ENCODE peak calls at places on chromosomes 2 and 18, in eight cellular contexts. B is amniotic stem cell, G is Peyer's patch, I is NCI-H460, C is dorsolateral prefrontal cortex, U is NCI-H146, Q is breast epithelium, S is midbrain. D is an unnamed sample.

GRCh38 chr2:96273763-96274162 is 7.7 kb downstream of the CIAO1 start:
- DNase-seq in B (no peak), G (no peak), I (no peak), C (no peak), U (no peak), Q (no peak), S (no peak), D (no peak)

GRCh38 chr18:12973562-12974213 is 17.5 kb upstream of the CEP192 start:
- DNase-seq in B (no peak), G (no peak), I (no peak), C (no peak), U (no peak), Q (no peak), S (no peak), D (no peak)

GRCh38 chr18:74604774-74605173 is 7.1 kb downstream of the ZNF407 start:
- DNase-seq in B (peak; percentile 16), G (no peak), I (no peak), C (no peak), U (no peak), Q (no peak), S (no peak), D (no peak)

GRCh38 chr2:28011322-28011737 is 120.8 kb downstream of the BABAM2 start:
- DNase-seq in B (no peak), G (no peak), I (no peak), C (no peak), U (no peak), Q (no peak), S (no peak), D (no peak)

GRCh38 chr2:157932480-157933205 is 56.5 kb upstream of the ACVR1 start:
- DNase-seq in B (no peak), G (no peak), I (no peak), C (no peak), U (peak; percentile 76), Q (no peak), S (no peak), D (no peak)

GRCh38 chr18:31417850-31418249 is 29.7 kb upstream of the DSG3 start:
- DNase-seq in B (no peak), G (no peak), I (no peak), C (no peak), U (no peak), Q (no peak), S (no peak), D (no peak)

GRCh38 chr2:239104800-239105199 is 256.9 kb downstream of the TWIST2 start:
- DNase-seq in B (no peak), G (no peak), I (no peak), C (no peak), U (no peak), Q (no peak), S (no peak), D (no peak)

GRCh38 chr2:64337314-64337713 is 116.6 kb upstream of the LGALSL start:
- DNase-seq in B (no peak), G (peak; percentile 11), I (no peak), C (no peak), U (peak; percentile 19), Q (no peak), S (no peak), D (no peak)

GRCh38 chr18:59712311-59712710 is 15.1 kb upstream of the CCBE1 start:
- DNase-seq in B (no peak), G (no peak), I (no peak), C (no peak), U (no peak), Q (no peak), S (no peak), D (no peak)

GRCh38 chr2:191521608-191522208 is 156.2 kb upstream of the NABP1 start:
- DNase-seq in B (no peak), G (no peak), I (peak; percentile 33), C (no peak), U (peak; percentile 8), Q (no peak), S (peak; percentile 38), D (no peak)

GRCh38 chr2:240624011-240624949 is 1.0 kb upstream of the GPR35 start:
- DNase-seq in B (no peak), G (peak; percentile 50), I (no peak), C (peak; percentile 26), U (no peak), Q (peak; percentile 42), S (no peak), D (no peak)

GRCh38 chr2:47172156-47172921 is 17.2 kb upstream of the STPG4 start:
- DNase-seq in B (no peak), G (peak; percentile 62), I (no peak), C (no peak), U (no peak), Q (no peak), S (no peak), D (no peak)